ENCODE peak calls at places on chromosomes 6 and 20, in six cellular contexts. C is PC-3, B is left cardiac atrium, J is GDM1, Q is endothelial cell, M is SW480. F is an unnamed sample.

GRCh38 chr20:21653628-21654027 is 51.8 kb upstream of the PAX1 start:
- DNase-seq in C (no peak), B (no peak), J (no peak), Q (no peak), M (no peak), F (no peak)

GRCh38 chr20:47922280-47922675 is 137.0 kb upstream of the SULF2 start:
- DNase-seq in C (peak), B (no peak), J (no peak), Q (no peak), M (no peak), F (no peak)

GRCh38 chr6:136607204-136607931 is 57.1 kb upstream of the MAP7 start:
- DNase-seq in C (peak), B (no peak), J (no peak), Q (no peak), M (no peak), F (peak)

GRCh38 chr6:85396159-85396808 is 53.6 kb upstream of the NT5E start:
- DNase-seq in C (peak), B (no peak), J (no peak), Q (no peak), M (no peak), F (no peak)

GRCh38 chr20:62977613-62978558 is 25.4 kb downstream of the SLC17A9 start:
- DNase-seq in C (peak), B (no peak), J (peak), Q (no peak), M (peak), F (no peak)

GRCh38 chr20:20198011-20198410 is 145.7 kb downstream of the CFAP61 start:
- DNase-seq in C (no peak), B (no peak), J (no peak), Q (no peak), M (no peak), F (no peak)

GRCh38 chr6:105871542-105871941 is 214.6 kb upstream of the PRDM1 start:
- DNase-seq in C (no peak), B (no peak), J (no peak), Q (no peak), M (no peak), F (no peak)

GRCh38 chr20:44959082-44959895 is 908 bp downstream of the TOMM34 start:
- DNase-seq in C (peak), B (no peak), J (no peak), Q (no peak), M (peak), F (no peak)

GRCh38 chr20:44598413-44599290 is 16.3 kb downstream of the PKIG start:
- DNase-seq in C (peak), B (peak), J (peak), Q (no peak), M (no peak), F (no peak)

GRCh38 chr6:136539967-136540366 is 10.3 kb downstream of the MAP7 start:
- DNase-seq in C (no peak), B (no peak), J (no peak), Q (no peak), M (no peak), F (no peak)

GRCh38 chr20:51388756-51389542 is 153.6 kb downstream of the NFATC2 start:
- DNase-seq in C (peak), B (no peak), J (no peak), Q (no peak), M (no peak), F (no peak)

GRCh38 chr20:63164681-63165537 is 51.0 kb downstream of the YTHDF1 start:
- DNase-seq in C (no peak), B (no peak), J (no peak), Q (no peak), M (no peak), F (no peak)

GRCh38 chr20:25100914-25101313 is 19.0 kb upstream of the VSX1 start:
- DNase-seq in C (peak), B (no peak), J (no peak), Q (no peak), M (no peak), F (no peak)

GRCh38 chr6:75438186-75438880 is 55.3 kb downstream of the FILIP1 start:
- DNase-seq in C (no peak), B (no peak), J (no peak), Q (no peak), M (no peak), F (no peak)

GRCh38 chr20:58715709-58716475 is 23.3 kb downstream of the NPEPL1 start:
- DNase-seq in C (no peak), B (no peak), J (no peak), Q (no peak), M (no peak), F (peak)

GRCh38 chr6:89281779-89282246 is 33.3 kb downstream of the GABRR2 start:
- DNase-seq in C (peak), B (no peak), J (peak), Q (peak), M (peak), F (no peak)

GRCh38 chr20:63553933-63554290 is at the start of gene FNDC11:
- DNase-seq in C (peak), B (peak), J (peak), Q (peak), M (peak), F (no peak)

GRCh38 chr6:92779758-92780157 is 639.6 kb downstream of the EPHA7 start:
- DNase-seq in C (peak), B (peak), J (no peak), Q (no peak), M (no peak), F (peak)

GRCh38 chr6:18359237-18359885 is 27.8 kb upstream of the RNF144B start:
- DNase-seq in C (no peak), B (no peak), J (no peak), Q (no peak), M (no peak), F (no peak)

GRCh38 chr6:13278184-13278583 is 50.2 kb downstream of the TBC1D7 start:
- DNase-seq in C (no peak), B (no peak), J (peak), Q (peak), M (peak), F (no peak)

GRCh38 chr6:36139431-36139830 is 9.1 kb downstream of the MAPK13 start:
- DNase-seq in C (no peak), B (no peak), J (peak), Q (peak), M (no peak), F (no peak)